ENCODE peak calls at places on chromosomes 1 and 21, in eight cellular contexts. Q, G, O, B, D, V, C and Y are unnamed samples.

GRCh38 chr1:53619088-53619810 is 119.7 kb downstream of the GLIS1 start:
- DNase-seq in G (no peak), O (no peak), Q (peak; percentile 53), B (no peak), C (no peak), D (peak; percentile 22), V (no peak), Y (no peak)

GRCh38 chr1:233010164-233010563 is 59.8 kb downstream of the NTPCR start:
- DNase-seq in B (no peak), C (peak; percentile 29), G (no peak), O (no peak), D (no peak), Q (no peak), V (peak; percentile 33), Y (no peak)

GRCh38 chr1:63000508-63000907 is 216.6 kb downstream of the ATG4C start:
- DNase-seq in B (no peak), Q (no peak), D (no peak), V (no peak), C (no peak), O (no peak), G (no peak), Y (no peak)

GRCh38 chr1:157472959-157473358 is 79.4 kb downstream of the FCRL5 start:
- DNase-seq in D (no peak), G (no peak), C (no peak), O (no peak), Q (no peak), B (no peak), V (no peak), Y (no peak)

GRCh38 chr1:202213361-202214088 is 19.9 kb downstream of the LGR6 start:
- DNase-seq in V (no peak), Q (no peak), G (no peak), B (no peak), C (no peak), D (no peak), O (no peak), Y (no peak)

GRCh38 chr1:160827418-160827817 is 31.4 kb downstream of the LY9 start:
- DNase-seq in O (no peak), G (peak; percentile 42), B (no peak), Q (no peak), D (no peak), C (no peak), V (peak; percentile 58), Y (peak; percentile 15)

GRCh38 chr1:204087181-204087892 is 14.4 kb downstream of the SOX13 start:
- DNase-seq in D (no peak), B (no peak), C (no peak), O (no peak), G (no peak), V (no peak), Q (no peak), Y (no peak)

GRCh38 chr1:12069616-12070244 is 6.6 kb downstream of the TNFRSF8 start:
- DNase-seq in G (no peak), V (no peak), D (no peak), Q (no peak), B (no peak), O (no peak), C (peak; percentile 47), Y (no peak)

GRCh38 chr1:67572594-67573221 is 112.3 kb upstream of the GADD45A start:
- DNase-seq in B (peak; percentile 53), G (no peak), C (peak; percentile 42), O (no peak), V (no peak), D (peak; percentile 92), Q (no peak), Y (no peak)

GRCh38 chr21:25214676-25215075 is 392.6 kb downstream of the MRPL39 start:
- DNase-seq in Q (no peak), G (no peak), O (no peak), B (no peak), D (no peak), C (no peak), V (no peak), Y (no peak)

GRCh38 chr1:35587736-35588135 is 14.6 kb downstream of the TFAP2E start:
- DNase-seq in B (no peak), O (no peak), D (no peak), G (no peak), Q (no peak), V (no peak), C (no peak), Y (no peak)

GRCh38 chr21:34276711-34277425 is 86.9 kb upstream of the KCNE2 start:
- DNase-seq in V (no peak), C (peak; percentile 5), G (no peak), B (no peak), Q (no peak), O (no peak), D (no peak), Y (peak; percentile 7)

GRCh38 chr1:178733972-178734371 is 8.9 kb downstream of the RALGPS2 start:
- DNase-seq in B (no peak), V (no peak), G (no peak), Q (no peak), D (no peak), O (no peak), C (no peak), Y (no peak)

GRCh38 chr1:175725684-175726083 is 17.7 kb downstream of the TNR start:
- DNase-seq in O (peak; percentile 7), G (peak; percentile 41), D (no peak), C (peak; percentile 6), B (no peak), Q (no peak), V (peak; percentile 42), Y (peak; percentile 31)

GRCh38 chr21:15051652-15052554 is 12.9 kb downstream of the NRIP1 start:
- DNase-seq in D (no peak), Q (no peak), B (no peak), G (no peak), O (no peak), C (peak; percentile 66), V (peak; percentile 45), Y (peak; percentile 78)

GRCh38 chr1:231818342-231818741 is 191.8 kb downstream of the DISC1 start:
- DNase-seq in G (peak; percentile 16), D (no peak), V (peak; percentile 44), C (no peak), O (no peak), Q (no peak), B (peak; percentile 30), Y (no peak)

GRCh38 chr1:211370669-211371068 is 44.0 kb downstream of the TRAF5 start:
- DNase-seq in Q (no peak), B (no peak), C (no peak), D (no peak), V (no peak), O (no peak), G (no peak), Y (no peak)

GRCh38 chr1:234533034-234533571 is 54.1 kb upstream of the TARBP1 start:
- DNase-seq in C (peak; percentile 98), B (peak; percentile 58), V (peak; percentile 97), G (peak; percentile 97), Q (peak; percentile 90), D (no peak), O (peak; percentile 39), Y (peak; percentile 92)

GRCh38 chr1:12143631-12144155 is 23.1 kb upstream of the TNFRSF1B start:
- DNase-seq in Q (peak; percentile 90), C (peak; percentile 96), D (no peak), B (peak; percentile 79), O (peak; percentile 81), V (peak; percentile 98), G (peak; percentile 97), Y (peak; percentile 100)

GRCh38 chr1:181318022-181318857 is 165.1 kb upstream of the CACNA1E start:
- DNase-seq in O (no peak), G (no peak), C (no peak), B (no peak), Q (no peak), V (no peak), D (no peak), Y (no peak)

GRCh38 chr1:67647036-67647798 is 37.8 kb upstream of the GADD45A start:
- DNase-seq in V (peak; percentile 81), O (no peak), C (peak; percentile 52), D (peak; percentile 93), B (no peak), G (peak; percentile 59), Q (no peak), Y (peak; percentile 59)

GRCh38 chr1:243851129-243851756 is 1.2 kb upstream of the AKT3 start:
- DNase-seq in B (no peak), G (no peak), O (no peak), C (no peak), V (no peak), Q (no peak), D (no peak), Y (no peak)

GRCh38 chr1:39696448-39696847 is 5.2 kb upstream of the HPCAL4 start:
- DNase-seq in Q (no peak), G (no peak), C (no peak), B (no peak), V (no peak), D (no peak), O (no peak), Y (no peak)

GRCh38 chr1:162357681-162358266 is 18.9 kb downstream of the SPATA46 start:
- DNase-seq in G (peak; percentile 63), V (peak; percentile 63), O (peak; percentile 15), D (no peak), Q (no peak), C (no peak), B (no peak), Y (peak; percentile 71)
- TF ChIP-seq CTCF in G (peak; percentile 53), V (peak; percentile 57), O (peak; percentile 58), D (peak; percentile 47), Q (no peak), C (peak; percentile 52), B (peak; percentile 45), Y (peak; percentile 75)

GRCh38 chr1:27772071-27772470 is 948 bp upstream of the STX12 start:
- DNase-seq in G (peak; percentile 55), Q (no peak), D (no peak), V (peak; percentile 58), B (no peak), C (peak; percentile 42), O (no peak), Y (peak; percentile 12)

GRCh38 chr1:27772581-27772931 is 463 bp upstream of the STX12 start:
- DNase-seq in V (no peak), Q (no peak), G (no peak), B (no peak), O (no peak), C (no peak), D (no peak), Y (no peak)

GRCh38 chr1:27773732-27774445 is 870 bp downstream of the STX12 start:
- DNase-seq in C (peak; percentile 50), Q (no peak), O (no peak), D (no peak), V (peak; percentile 33), G (peak; percentile 33), B (no peak), Y (peak; percentile 30)

GRCh38 chr1:27772932-27773731 is at the start of gene STX12:
- DNase-seq in B (peak; percentile 98), G (peak; percentile 100), V (peak; percentile 100), D (peak; percentile 98), Q (peak; percentile 100), C (peak; percentile 99), O (peak; percentile 99), Y (peak; percentile 100)

GRCh38 chr1:27774654-27775053 is 1.6 kb downstream of the STX12 start:
- DNase-seq in D (no peak), Q (no peak), C (no peak), O (no peak), V (no peak), G (no peak), B (no peak), Y (no peak)
- H3K4me3 ChIP-seq in D (no peak overlapping the region), Q (peak overlapping the region; percentile 82), C (peak overlapping the region; percentile 76), O (peak overlapping the region; percentile 99), V (peak overlapping the region; percentile 92), G (peak overlapping the region; percentile 90), B (peak overlapping the region; percentile 90), Y (peak overlapping the region; percentile 97)

GRCh38 chr1:109254621-109255096 is 5.3 kb downstream of the CELSR2 start:
- DNase-seq in B (no peak), D (no peak), C (no peak), V (no peak), Q (no peak), G (no peak), O (no peak), Y (no peak)
- TF ChIP-seq CTCF in B (no peak), D (no peak), C (no peak), V (no peak), Q (no peak), G (no peak), O (no peak), Y (no peak)

GRCh38 chr1:151056149-151056548 is 3.3 kb downstream of the CDC42SE1 start:
- DNase-seq in B (no peak), O (no peak), V (no peak), D (no peak), Q (no peak), G (no peak), C (no peak), Y (no peak)
- H3K4me3 ChIP-seq in B (peak overlapping the region; percentile 92), O (no peak overlapping the region), V (no peak overlapping the region), D (no peak overlapping the region), Q (no peak overlapping the region), G (no peak overlapping the region), C (no peak overlapping the region), Y (no peak overlapping the region)